ENCODE peak calls at places on chromosome 1, in seven cellular contexts. B, I, F, T, H, Z and X are unnamed samples.

GRCh38 chr1:22472596-22472995 is 20.9 kb downstream of the ZBTB40 start:
- DNase-seq in T (no peak), F (no peak), H (no peak), B (no peak), I (peak), Z (no peak), X (no peak)

GRCh38 chr1:223870617-223871574 is 25.1 kb upstream of the TP53BP2 start:
- DNase-seq in Z (no peak), H (no peak), F (no peak), I (no peak), B (no peak), T (no peak), X (no peak)

GRCh38 chr1:180616441-180616840 is 15.4 kb upstream of the XPR1 start:
- DNase-seq in Z (no peak), F (no peak), I (peak), H (no peak), T (no peak), B (no peak), X (no peak)

GRCh38 chr1:7558921-7559869 is 211.9 kb upstream of the VAMP3 start:
- DNase-seq in I (no peak), Z (no peak), F (no peak), T (no peak), H (no peak), B (no peak), X (peak)

GRCh38 chr1:232459087-232459486 is 170.8 kb downstream of the SIPA1L2 start:
- DNase-seq in F (no peak), I (no peak), T (no peak), H (no peak), Z (no peak), B (no peak), X (no peak)

GRCh38 chr1:1304331-1305299 is 3.1 kb downstream of the ACAP3 start:
- DNase-seq in F (no peak), Z (peak), B (peak), H (peak), T (no peak), I (peak), X (peak)

GRCh38 chr1:88763649-88764406 is 79.8 kb downstream of the PKN2 start:
- DNase-seq in Z (no peak), F (no peak), H (no peak), B (no peak), I (peak), T (no peak), X (no peak)

GRCh38 chr1:151992345-151993083 is 1.1 kb downstream of the S100A10 start:
- DNase-seq in H (peak), F (peak), Z (peak), I (peak), B (peak), T (no peak), X (no peak)

DNA sequence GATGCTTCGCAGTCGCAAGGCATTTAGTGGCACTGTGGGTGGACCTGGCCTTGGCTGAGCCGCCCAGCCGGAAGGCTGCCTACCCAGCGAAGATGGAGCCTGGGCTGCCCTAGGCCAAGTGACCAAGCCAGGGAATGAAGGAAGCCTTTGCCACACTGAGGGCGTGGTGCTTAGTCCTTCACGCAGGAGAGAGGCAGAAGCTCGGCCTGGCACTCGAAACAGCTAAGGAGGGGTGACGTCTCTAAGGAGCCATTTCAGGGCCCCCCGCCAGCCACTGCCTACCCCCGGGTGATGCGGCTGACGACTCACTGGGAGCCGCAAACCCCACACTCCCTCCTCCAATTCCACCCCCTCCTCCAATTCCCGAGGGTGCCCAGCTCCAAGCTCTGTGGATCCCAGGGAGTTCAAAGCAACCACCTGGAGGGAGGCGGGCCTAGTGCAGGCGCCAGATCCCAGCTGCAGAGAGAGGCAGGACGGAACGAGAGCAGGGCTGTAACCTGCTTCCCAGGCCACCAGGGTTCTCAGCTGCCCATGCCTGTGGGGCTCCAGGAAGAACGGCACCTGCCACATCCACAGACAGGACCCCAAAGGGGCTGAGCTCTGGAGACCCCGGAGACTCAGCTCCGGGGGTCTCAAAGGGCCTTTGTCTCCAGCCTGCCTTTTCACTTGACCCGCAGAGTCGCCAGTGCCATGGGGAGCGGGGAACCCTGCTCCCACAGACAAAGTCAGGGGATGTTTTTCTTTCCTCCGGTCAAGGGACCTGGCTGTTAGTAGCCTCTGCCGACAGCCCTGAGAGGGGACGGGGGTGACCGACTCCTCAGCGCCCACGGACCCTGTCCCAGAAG is 75.8 kb downstream of the ARHGEF16 start:
- DNase-seq in I (peak), F (no peak), T (no peak), B (peak), H (no peak), Z (no peak), X (no peak)
- TF ChIP-seq CTCF in I (peak), F (peak), T (no peak), B (no peak), H (no peak), Z (no peak), X (no peak)

GRCh38 chr1:70436617-70437236 is 25.7 kb downstream of the CTH start:
- DNase-seq in T (no peak), H (no peak), I (peak), B (no peak), F (no peak), Z (no peak), X (no peak)
- TF ChIP-seq CTCF in T (no peak), H (no peak), I (peak), B (no peak), F (peak), Z (peak), X (peak)

GRCh38 chr1:115401676-115402075 is 63.6 kb upstream of the NGF start:
- DNase-seq in B (no peak), T (no peak), H (no peak), Z (no peak), F (no peak), I (no peak), X (no peak)
- TF ChIP-seq CTCF in B (no peak), T (no peak), H (no peak), Z (no peak), F (no peak), I (no peak), X (no peak)

GRCh38 chr1:218553197-218553596 is 208.1 kb downstream of the TGFB2 start:
- DNase-seq in Z (peak), T (no peak), I (peak), B (no peak), H (no peak), F (no peak), X (no peak)
- TF ChIP-seq CTCF in Z (peak), T (no peak), I (peak), B (no peak), H (no peak), F (no peak), X (no peak)

GRCh38 chr1:47618830-47619229 is 181.0 kb downstream of the FOXD2 start:
- DNase-seq in Z (no peak), F (no peak), H (peak), T (no peak), B (no peak), I (no peak), X (no peak)

GRCh38 chr1:47616036-47616435 is 178.2 kb downstream of the FOXD2 start:
- DNase-seq in I (no peak), H (peak), Z (no peak), F (no peak), B (no peak), T (no peak), X (no peak)

GRCh38 chr1:47617381-47618221 is 179.8 kb downstream of the FOXD2 start:
- DNase-seq in Z (no peak), T (no peak), I (no peak), B (no peak), F (no peak), H (peak), X (no peak)

GRCh38 chr1:47616906-47617305 is 179.1 kb downstream of the FOXD2 start:
- DNase-seq in B (no peak), H (peak), F (no peak), Z (no peak), I (no peak), T (no peak), X (no peak)

DNA sequence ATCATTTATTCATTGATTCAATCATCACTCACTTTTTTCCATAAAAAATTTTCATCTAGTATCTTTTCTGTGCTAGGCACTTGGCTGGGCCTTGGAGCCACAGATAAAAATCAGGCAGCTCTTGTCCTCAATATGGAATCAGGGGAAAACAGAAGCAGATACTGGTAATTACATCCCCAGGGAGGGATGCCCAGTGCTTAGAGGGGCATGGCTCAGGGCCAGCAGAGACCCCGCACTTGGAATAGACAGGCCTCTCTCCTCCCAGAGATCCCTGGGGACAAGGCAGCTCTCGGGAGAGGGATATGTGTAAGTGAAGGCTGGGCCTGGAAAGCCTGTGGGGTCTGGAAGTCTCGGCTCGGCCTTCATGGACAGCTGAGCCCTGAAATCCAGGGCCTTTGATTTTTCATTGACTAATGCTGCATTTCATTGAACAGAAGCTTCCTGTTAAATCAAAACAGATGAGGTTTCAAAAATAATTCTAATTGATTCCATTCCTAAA is 180.4 kb downstream of the FOXD2 start:
- DNase-seq in I (no peak), Z (no peak), B (no peak), F (no peak), H (peak), T (no peak), X (no peak)
- TF ChIP-seq CTCF in I (no peak), Z (no peak), B (no peak), F (no peak), H (no peak), T (no peak), X (no peak)

GRCh38 chr1:32242341-32242851 is 4.6 kb upstream of the FAM167B start:
- DNase-seq in Z (no peak), F (no peak), T (no peak), I (peak), B (peak), H (peak), X (peak)
- TF ChIP-seq CTCF in Z (no peak), F (no peak), T (peak), I (no peak), B (no peak), H (no peak), X (peak)

GRCh38 chr1:114218397-114219237 is 64.9 kb upstream of the SYT6 start:
- DNase-seq in B (no peak), F (no peak), Z (peak), H (no peak), T (no peak), I (peak), X (no peak)

GRCh38 chr1:114214016-114214415 is 60.3 kb upstream of the SYT6 start:
- DNase-seq in H (no peak), B (no peak), T (no peak), Z (no peak), I (no peak), F (no peak), X (no peak)

GRCh38 chr1:114219247-114219872 is 65.7 kb upstream of the SYT6 start:
- DNase-seq in B (no peak), F (no peak), H (no peak), I (peak), Z (no peak), T (no peak), X (no peak)

GRCh38 chr1:114216431-114217173 is 62.9 kb upstream of the SYT6 start:
- DNase-seq in Z (no peak), B (no peak), T (no peak), F (no peak), I (no peak), H (no peak), X (peak)

GRCh38 chr1:114215426-114215825 is 61.8 kb upstream of the SYT6 start:
- DNase-seq in I (peak), F (no peak), T (no peak), H (no peak), Z (no peak), B (no peak), X (no peak)
- TF ChIP-seq CTCF in I (peak), F (no peak), T (no peak), H (no peak), Z (no peak), B (no peak), X (no peak)

DNA sequence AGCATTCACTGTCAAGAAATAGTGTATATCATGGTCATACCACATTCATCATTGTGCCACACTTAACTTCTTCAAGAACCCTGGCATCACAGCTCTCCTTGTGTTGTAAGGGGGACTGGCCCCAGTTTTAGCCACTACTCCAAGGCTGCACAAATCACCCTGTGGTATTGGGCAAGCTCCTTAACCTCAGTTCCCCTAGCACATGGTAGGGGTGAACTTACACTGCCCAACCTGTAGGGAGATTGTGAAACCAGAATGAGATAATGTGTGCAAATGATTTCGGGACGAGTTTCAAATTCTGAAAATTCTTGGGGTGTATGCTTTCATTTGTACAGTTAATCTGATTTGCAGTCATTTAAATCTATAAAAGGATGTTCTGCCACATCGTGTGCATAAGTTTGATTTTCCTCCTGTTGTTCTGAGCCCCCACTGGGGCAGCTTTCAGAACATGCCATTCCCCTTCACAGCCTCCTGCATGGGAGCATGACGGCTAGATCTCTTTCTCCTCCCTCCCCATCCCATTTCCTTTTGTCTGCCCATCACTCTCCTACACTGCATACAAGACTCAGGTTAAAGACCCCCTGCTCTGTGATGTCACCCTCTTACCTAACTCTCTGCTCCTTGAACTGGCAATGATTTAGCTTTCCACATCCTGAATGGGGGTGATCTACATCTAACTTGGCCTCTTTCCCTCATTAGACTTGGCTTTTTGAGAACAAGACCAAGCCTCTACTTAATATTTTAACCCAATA is 290.3 kb downstream of the CHRM3 start:
- DNase-seq in Z (no peak), H (no peak), I (no peak), F (no peak), T (no peak), B (no peak), X (no peak)
- TF ChIP-seq CTCF in Z (no peak), H (no peak), I (no peak), F (no peak), T (no peak), B (no peak), X (no peak)